ENCODE peak calls at places on chromosomes 11 and 22, in six cellular contexts. M, Q, D, C, K and E are unnamed samples. For H3K36me3, the result is how much of the 10 kb centered on the place peaks cover.

GRCh38 chr11:125251956-125252355 is 87.4 kb downstream of the PKNOX2 start:
- DNase-seq in Q (no peak), C (no peak), K (no peak), D (no peak), M (no peak), E (no peak)

GRCh38 chr22:42158456-42159132 is 28.0 kb upstream of the CYP2D6 start:
- DNase-seq in Q (no peak), K (no peak), D (no peak), C (no peak), M (no peak), E (no peak)

GRCh38 chr11:111205622-111206385 is 39.7 kb upstream of the POU2AF2 start:
- DNase-seq in D (no peak), K (no peak), Q (no peak), C (no peak), M (no peak), E (no peak)

GRCh38 chr22:26403827-26404226 is 25.2 kb upstream of the ASPHD2 start:
- DNase-seq in Q (no peak), K (no peak), M (no peak), C (no peak), D (no peak), E (no peak)

GRCh38 chr22:46072981-46073682 is 77.2 kb upstream of the PPARA start:
- DNase-seq in M (no peak), Q (no peak), C (peak), K (peak), D (peak), E (peak)

GRCh38 chr11:33006010-33006409 is 9.7 kb upstream of the DEPDC7 start:
- DNase-seq in D (no peak), K (no peak), M (no peak), C (no peak), Q (no peak), E (no peak)

GRCh38 chr11:59753650-59754493 is 1.3 kb upstream of the STX3 start:
- DNase-seq in K (peak), C (peak), D (peak), M (peak), Q (peak), E (peak)

GRCh38 chr11:128772814-128773213 is 78.9 kb downstream of the FLI1 start:
- DNase-seq in C (no peak), K (no peak), Q (no peak), M (peak), D (peak), E (peak)

GRCh38 chr11:68841718-68842426 is at the start of gene CPT1A:
- DNase-seq in D (peak), K (peak), Q (peak), M (peak), C (peak), E (peak)

GRCh38 chr11:19868871-19869270 is 156.2 kb downstream of the NAV2 start:
- DNase-seq in D (no peak), C (no peak), M (no peak), K (no peak), Q (no peak), E (no peak)

GRCh38 chr22:45905924-45906865 is 70.8 kb downstream of the WNT7B start:
- DNase-seq in D (no peak), M (no peak), K (no peak), C (no peak), Q (no peak), E (peak)

GRCh38 chr11:8285228-8285627 is 21.6 kb upstream of the LMO1 start:
- DNase-seq in D (no peak), Q (no peak), K (no peak), C (peak), M (no peak), E (no peak)

GRCh38 chr11:117884994-117885393 is 8.5 kb upstream of the FXYD6 start:
- DNase-seq in D (no peak), Q (peak), M (no peak), K (peak), C (peak), E (no peak)

GRCh38 chr22:27116295-27116694 is 458.9 kb downstream of the MIAT start:
- DNase-seq in C (no peak), M (no peak), Q (no peak), D (no peak), K (no peak), E (no peak)

GRCh38 chr11:111604392-111605009 is 2.3 kb downstream of the SIK2 start:
- DNase-seq in K (no peak), M (no peak), C (no peak), Q (peak), D (peak), E (no peak)

GRCh38 chr11:128501576-128502549 is 85.5 kb downstream of the ETS1 start:
- DNase-seq in M (no peak), Q (no peak), K (peak), D (no peak), C (no peak), E (peak)

GRCh38 chr11:18222814-18223421 is 13.7 kb downstream of the SAA4 start:
- DNase-seq in K (no peak), Q (no peak), D (no peak), C (no peak), M (no peak), E (no peak)

GRCh38 chr11:29159552-29160465 is 857.0 kb downstream of the KCNA4 start:
- DNase-seq in D (peak), K (peak), M (peak), C (no peak), Q (peak), E (no peak)

GRCh38 chr11:13983081-13983751 is 20.7 kb downstream of the SPON1 start:
- DNase-seq in C (peak), K (no peak), D (no peak), M (no peak), Q (peak), E (no peak)

GRCh38 chr11:63999349-64000025 is 13.2 kb downstream of the OTUB1 start:
- DNase-seq in K (peak), D (peak), M (peak), Q (peak), C (peak), E (peak)

GRCh38 chr11:70568504-70569172 is 170.3 kb downstream of the CTTN start:
- DNase-seq in C (no peak), D (peak), K (peak), M (no peak), Q (peak), E (peak)

GRCh38 chr11:19418221-19418620 is 177.5 kb upstream of the E2F8 start:
- DNase-seq in Q (no peak), K (no peak), D (no peak), M (no peak), C (no peak), E (no peak)

GRCh38 chr22:49926916-49927315 is 8.5 kb downstream of the CRELD2 start:
- DNase-seq in C (no peak), D (no peak), M (no peak), K (no peak), Q (no peak), E (no peak)

GRCh38 chr11:123137496-123138270 is 57.4 kb downstream of the CLMP start:
- DNase-seq in C (peak), K (peak), Q (peak), D (peak), M (peak), E (peak)

GRCh38 chr11:17720796-17721171 is 1.4 kb downstream of the MYOD1 start:
- DNase-seq in M (no peak), D (peak), K (no peak), Q (no peak), C (no peak), E (no peak)

GRCh38 chr22:19448739-19449421 is 1.4 kb upstream of the C22orf39 start:
- DNase-seq in D (no peak), C (no peak), K (no peak), Q (no peak), M (no peak), E (no peak)

GRCh38 chr11:35343033-35343598 is 76.2 kb downstream of the SLC1A2 start:
- DNase-seq in Q (no peak), C (no peak), M (no peak), K (no peak), D (no peak), E (no peak)

GRCh38 chr11:132962026-132962425 is 570.3 kb downstream of the OPCML start:
- DNase-seq in M (no peak), D (peak), K (peak), Q (peak), C (no peak), E (no peak)

GRCh38 chr11:70552441-70553150 is 154.3 kb downstream of the CTTN start:
- DNase-seq in K (no peak), C (no peak), M (no peak), Q (no peak), D (peak), E (no peak)

GRCh38 chr11:67269401-67270255 is 3.4 kb downstream of the GRK2 start:
- DNase-seq in Q (no peak), M (no peak), C (peak), D (peak), K (no peak), E (no peak)

GRCh38 chr11:134663506-134664313 is 251.7 kb upstream of the B3GAT1 start:
- DNase-seq in C (peak), M (peak), Q (no peak), K (no peak), D (no peak), E (no peak)

GRCh38 chr11:1532606-1533341 is 39.3 kb downstream of the DUSP8 start:
- DNase-seq in D (no peak), Q (no peak), C (no peak), K (no peak), M (no peak), E (no peak)

GRCh38 chr11:89443366-89444303 is 47.5 kb downstream of the NOX4 start:
- DNase-seq in C (no peak), Q (no peak), M (no peak), K (no peak), D (peak), E (no peak)

GRCh38 chr22:39997939-39998726 is 3.4 kb downstream of the FAM83F start:
- DNase-seq in M (no peak), Q (peak), C (no peak), D (no peak), K (peak), E (peak)

GRCh38 chr22:22995166-22995565 is 75.2 kb upstream of the GNAZ start:
- DNase-seq in C (no peak), K (no peak), D (no peak), M (no peak), Q (no peak), E (no peak)

GRCh38 chr11:35146711-35147110 is 7.7 kb downstream of the CD44 start:
- DNase-seq in M (no peak), Q (no peak), D (no peak), C (no peak), K (no peak), E (no peak)

GRCh38 chr11:30586251-30587144 is at the start of gene MPPED2:
- DNase-seq in Q (peak), D (peak), C (peak), K (peak), M (no peak), E (peak)

GRCh38 chr22:30250039-30250565 is 3.5 kb upstream of the LIF start:
- DNase-seq in M (no peak), D (no peak), K (no peak), C (no peak), Q (no peak), E (no peak)

GRCh38 chr11:83161610-83162199 is 4.8 kb downstream of the PCF11 start:
- DNase-seq in D (no peak), K (no peak), C (no peak), M (no peak), Q (no peak), E (no peak)

GRCh38 chr11:3153291-3153861 is 11.7 kb downstream of the OSBPL5 start:
- DNase-seq in K (peak), D (no peak), Q (peak), M (no peak), C (peak), E (peak)

GRCh38 chr11:3154001-3154599 is 11.0 kb downstream of the OSBPL5 start:
- DNase-seq in Q (no peak), D (peak), M (no peak), C (no peak), K (no peak), E (peak)

GRCh38 chr11:3155216-3155615 is 9.9 kb downstream of the OSBPL5 start:
- DNase-seq in K (no peak), M (no peak), D (no peak), C (no peak), Q (no peak), E (peak)

GRCh38 chr11:3150726-3151125 is 14.4 kb downstream of the OSBPL5 start:
- DNase-seq in M (no peak), C (no peak), Q (no peak), D (no peak), K (no peak), E (no peak)

GRCh38 chr11:3152471-3153110 is 12.5 kb downstream of the OSBPL5 start:
- DNase-seq in M (no peak), D (peak), Q (no peak), K (no peak), C (no peak), E (peak)
- H3K4me3 ChIP-seq in M (no peak), D (no peak), Q (no peak), K (no peak), C (no peak), E (no peak)

DNA sequence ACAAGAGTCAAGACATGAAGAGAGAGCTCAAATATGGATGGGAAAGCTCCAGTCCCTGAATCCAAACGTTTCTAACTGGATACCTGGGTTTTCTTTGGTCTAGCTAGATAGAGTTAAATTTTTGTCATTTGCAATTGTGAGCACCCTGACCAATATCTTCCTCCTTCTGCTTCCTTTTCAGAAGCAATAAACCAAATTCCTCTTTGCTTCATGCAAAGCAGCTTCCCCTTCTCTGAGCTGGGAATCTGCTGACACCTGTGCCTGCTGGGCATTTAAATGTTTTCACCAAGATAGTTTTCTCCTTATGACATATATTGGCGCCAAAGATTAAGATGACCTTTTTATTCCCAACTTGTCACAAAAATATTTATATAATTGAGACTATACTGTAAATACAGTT is 27.9 kb upstream of the PAK1 start:
- DNase-seq in C (no peak), Q (no peak), D (no peak), M (no peak), K (no peak), E (no peak)
- H3K27ac ChIP-seq in C (no peak), Q (no peak), D (no peak), M (no peak), K (no peak), E (no peak)

DNA sequence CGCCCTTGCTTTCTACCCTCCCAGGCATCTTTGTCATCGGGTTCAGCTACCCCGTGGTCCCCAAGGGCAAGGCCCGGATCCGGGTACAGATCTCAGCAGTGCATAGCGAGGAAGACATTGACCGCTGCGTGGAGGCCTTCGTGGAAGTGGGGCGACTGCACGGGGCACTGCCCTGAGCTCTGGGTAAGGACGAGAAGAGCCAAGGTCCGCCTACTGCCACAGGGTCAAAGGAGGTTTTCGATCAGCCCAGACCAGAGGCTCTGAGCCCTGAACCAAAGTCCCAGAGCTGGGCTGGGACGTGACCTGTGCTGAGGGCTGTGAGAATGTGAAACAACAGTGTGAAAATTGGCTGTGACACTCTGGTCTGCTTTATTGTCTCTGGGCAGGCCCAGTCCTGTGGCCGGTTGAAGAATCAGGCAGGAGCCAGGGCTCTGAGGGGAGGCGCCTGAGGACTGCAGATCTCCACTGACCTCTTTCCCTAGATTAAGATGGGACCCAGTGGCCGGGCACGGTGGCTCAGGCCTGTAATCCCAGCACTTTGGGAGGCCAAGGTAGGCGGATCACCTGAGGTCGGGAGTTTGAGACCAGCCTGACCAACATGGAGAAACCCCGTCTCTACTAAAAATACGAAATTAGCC is 6.5 kb upstream of the GALR3 start:
- DNase-seq in M (no peak), D (no peak), Q (no peak), K (no peak), C (no peak), E (no peak)
- H3K36me3 ChIP-seq in M (under half), D (under half), Q (under half), K (under half), C (under half), E (under half)

DNA sequence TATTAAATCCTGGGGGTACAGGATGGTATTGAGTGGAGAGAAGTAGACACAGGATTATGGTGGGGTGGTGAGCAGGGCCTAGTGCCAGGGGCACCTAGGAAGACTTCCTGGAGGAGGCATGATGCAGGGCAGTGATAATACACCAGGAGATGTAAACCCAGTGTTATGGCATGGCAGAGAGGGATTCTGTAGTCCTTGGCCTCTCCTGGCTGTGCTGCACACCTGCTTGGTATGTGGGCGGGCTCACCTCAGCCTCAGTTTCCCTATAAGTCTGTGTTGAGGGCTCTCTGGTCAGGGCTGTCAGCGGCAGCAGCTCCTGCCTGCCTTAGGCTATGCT is 2.2 kb downstream of the PDXP start:
- DNase-seq in K (no peak), M (no peak), Q (no peak), D (no peak), C (no peak), E (no peak)
- H3K4me3 ChIP-seq in K (no peak), M (no peak), Q (no peak), D (peak), C (no peak), E (peak)

GRCh38 chr22:35539487-35539886 is 1.1 kb upstream of the RASD2 start:
- DNase-seq in D (no peak), Q (no peak), C (no peak), M (no peak), K (no peak), E (no peak)

GRCh38 chr22:35539910-35540599 is 576 bp upstream of the RASD2 start:
- DNase-seq in M (no peak), D (peak), C (peak), K (peak), Q (peak), E (peak)

GRCh38 chr22:35541254-35541748 is 670 bp downstream of the RASD2 start:
- DNase-seq in K (no peak), D (no peak), M (no peak), Q (peak), C (no peak), E (no peak)

GRCh38 chr22:35542157-35542971 is 1.7 kb downstream of the RASD2 start:
- DNase-seq in K (no peak), Q (no peak), D (no peak), M (no peak), C (no peak), E (no peak)

GRCh38 chr22:35540600-35541253 is at the start of gene RASD2:
- DNase-seq in K (peak), Q (peak), D (peak), M (no peak), C (peak), E (peak)
- H3K27ac ChIP-seq in K (no peak), Q (no peak), D (peak), M (no peak), C (peak), E (peak)

DNA sequence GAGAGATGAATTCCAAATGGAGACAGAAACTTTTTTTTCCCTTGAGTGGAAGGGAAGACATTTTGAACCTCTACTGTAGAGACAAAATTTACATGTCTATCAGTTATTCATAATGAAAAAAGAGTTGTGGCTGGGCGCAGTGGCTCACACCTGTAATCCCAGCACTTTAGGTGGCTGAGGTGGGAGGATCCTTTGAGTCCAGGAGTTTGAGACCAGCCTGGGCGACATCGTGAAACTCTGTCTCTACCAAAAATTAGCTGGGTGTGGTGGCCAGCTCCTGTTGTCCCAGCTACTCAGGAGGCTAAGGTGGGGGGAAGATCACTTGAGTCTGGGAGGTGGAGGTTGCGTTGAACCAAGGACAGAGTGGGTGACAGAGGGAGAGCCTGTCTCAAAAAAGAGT is 4.1 kb downstream of the EED start:
- DNase-seq in C (no peak), K (no peak), M (no peak), D (no peak), Q (no peak), E (no peak)
- H3K36me3 ChIP-seq in C (under half), K (under half), M (under half), D (under half), Q (under half), E (under half)

DNA sequence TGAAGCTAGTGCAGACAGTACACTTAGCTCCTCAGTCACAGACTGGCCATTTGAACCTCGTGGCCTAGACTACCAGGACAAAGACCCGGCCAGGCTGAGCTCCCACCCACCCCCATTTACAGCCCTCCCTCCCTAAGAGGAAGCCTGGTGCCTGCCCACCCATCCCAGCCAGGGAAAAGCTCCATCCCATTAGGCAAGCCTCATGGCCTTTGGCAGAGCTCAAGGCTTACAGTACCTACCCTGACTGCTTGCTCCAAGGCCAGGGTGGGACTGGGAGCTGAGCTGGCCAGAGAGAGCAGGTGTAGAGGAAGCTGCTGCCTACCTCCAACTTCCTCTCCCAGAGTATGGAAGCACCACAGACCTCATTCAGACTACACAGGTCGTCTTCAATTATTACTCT is 7.5 kb downstream of the PIK3IP1 start:
- DNase-seq in C (peak), Q (no peak), D (no peak), K (no peak), M (no peak), E (no peak)
- H3K4me3 ChIP-seq in C (no peak), Q (no peak), D (no peak), K (no peak), M (no peak), E (no peak)